ENCODE peak calls at places on chromosomes 5 and 9, in seven cellular contexts. P is CD8-positive, alpha-beta T cell; V is HL-60; X is HCT116; M is stomach; Y is Peyer's patch; O is pancreas. K is an unnamed sample.

GRCh38 chr5:38339446-38339845 is 81.1 kb downstream of the EGFLAM start:
- DNase-seq in V (no peak), O (no peak), X (no peak), Y (no peak), M (no peak), P (no peak), K (no peak)

GRCh38 chr9:69923972-69924371 is 103.4 kb downstream of the CFAP95 start:
- DNase-seq in O (no peak), X (no peak), V (no peak), P (no peak), Y (no peak), M (no peak), K (no peak)

GRCh38 chr9:83445703-83446102 is 92.5 kb downstream of the FRMD3 start:
- DNase-seq in Y (no peak), O (no peak), M (no peak), P (no peak), X (no peak), V (no peak), K (no peak)

GRCh38 chr5:94725142-94725541 is 106.7 kb downstream of the SLF1 start:
- DNase-seq in O (no peak), X (no peak), P (no peak), V (no peak), Y (no peak), M (no peak), K (no peak)

GRCh38 chr5:54912021-54912420 is 73.4 kb downstream of the ESM1 start:
- DNase-seq in Y (no peak), P (no peak), M (no peak), O (no peak), X (no peak), V (no peak), K (no peak)

GRCh38 chr9:112020680-112021596 is 124.3 kb downstream of the UGCG start:
- DNase-seq in P (no peak), X (peak), Y (no peak), O (no peak), M (no peak), V (no peak), K (peak)

GRCh38 chr9:38096238-38096805 is 27.3 kb upstream of the SHB start:
- DNase-seq in X (no peak), V (no peak), M (no peak), O (no peak), P (no peak), Y (no peak), K (peak)

GRCh38 chr5:180718810-180719453 is 20.9 kb downstream of the OR2Y1 start:
- DNase-seq in X (peak), Y (no peak), V (peak), O (no peak), M (no peak), P (peak), K (no peak)

GRCh38 chr9:124133752-124134151 is 122.2 kb downstream of the LHX2 start:
- DNase-seq in Y (peak), X (no peak), O (peak), V (peak), P (no peak), M (peak), K (no peak)

GRCh38 chr9:109313351-109313750 is 7.5 kb downstream of the EPB41L4B start:
- DNase-seq in O (no peak), V (no peak), P (no peak), X (no peak), Y (peak), M (no peak), K (no peak)
- H3K27ac ChIP-seq in O (peak), V (no peak), P (no peak), X (no peak), Y (peak), M (peak), K (no peak)

GRCh38 chr5:139232161-139232724 is 34.1 kb upstream of the SIL1 start:
- DNase-seq in P (no peak), M (no peak), X (no peak), Y (no peak), O (no peak), V (no peak), K (peak)
- H3K27ac ChIP-seq in P (no peak), M (no peak), X (peak), Y (no peak), O (no peak), V (no peak), K (peak)

GRCh38 chr9:133351908-133352634 is 4.1 kb downstream of the RPL7A start:
- DNase-seq in Y (no peak), V (peak), P (peak), X (no peak), M (no peak), O (no peak), K (no peak)

GRCh38 chr9:133351526-133351907 is 3.5 kb downstream of the RPL7A start:
- DNase-seq in M (no peak), P (no peak), X (no peak), V (no peak), O (no peak), Y (no peak), K (no peak)

GRCh38 chr9:133353548-133353947 is 2.7 kb downstream of the SURF1 start:
- DNase-seq in X (no peak), Y (no peak), O (no peak), M (no peak), V (no peak), P (no peak), K (no peak)

GRCh38 chr9:133354766-133355165 is 1.5 kb downstream of the SURF1 start:
- DNase-seq in X (no peak), M (no peak), P (no peak), Y (no peak), V (peak), O (no peak), K (no peak)

DNA sequence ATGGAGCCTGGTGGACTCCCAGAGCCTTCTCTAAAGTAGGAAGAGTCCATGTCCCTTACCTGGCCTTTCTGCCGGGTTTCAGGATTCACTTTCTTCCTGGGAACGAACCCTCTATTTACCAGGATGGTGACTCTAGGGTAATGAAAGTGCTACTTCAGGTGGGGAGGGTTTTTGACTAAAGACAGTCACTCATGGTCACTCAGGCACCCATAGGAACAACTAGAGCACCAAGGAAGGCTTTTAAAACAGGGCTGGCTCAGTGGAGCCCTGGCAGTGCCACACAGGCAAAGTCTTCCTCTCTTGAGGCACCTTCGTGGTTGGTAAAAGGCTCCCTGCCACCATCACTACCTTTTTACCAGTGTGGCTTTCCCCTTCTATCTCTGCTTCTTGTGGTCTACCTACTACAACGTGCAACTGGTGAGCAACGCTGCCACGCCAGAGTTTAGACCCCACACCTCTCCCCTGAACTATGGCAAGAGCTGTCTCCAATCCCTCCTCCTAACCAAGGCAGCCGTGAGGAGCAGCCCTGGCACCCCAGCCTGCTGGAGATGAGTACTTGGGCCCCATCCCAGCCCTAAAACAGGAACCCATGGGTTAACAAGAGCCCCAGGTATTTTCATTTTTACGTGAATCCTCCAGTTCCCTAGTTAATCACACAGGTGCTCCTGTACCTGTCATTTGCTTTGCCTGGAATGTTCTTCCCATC is 3.5 kb downstream of the SURF1 start:
- DNase-seq in O (no peak), P (no peak), V (no peak), X (no peak), Y (no peak), M (no peak), K (no peak)
- H3K27ac ChIP-seq in O (no peak), P (no peak), V (peak), X (peak), Y (no peak), M (no peak), K (peak)

GRCh38 chr5:169006878-169007790 is 293.8 kb downstream of the SLIT3 start:
- DNase-seq in Y (no peak), X (peak), O (no peak), M (no peak), P (no peak), V (no peak), K (peak)
- H3K27ac ChIP-seq in Y (no peak), X (peak), O (no peak), M (no peak), P (no peak), V (no peak), K (peak)

GRCh38 chr9:27183701-27184100 is 74.7 kb downstream of the TEK start:
- DNase-seq in O (no peak), X (no peak), P (no peak), Y (no peak), M (peak), V (no peak), K (no peak)
- H3K27ac ChIP-seq in O (no peak), X (no peak), P (no peak), Y (no peak), M (no peak), V (no peak), K (peak)

GRCh38 chr5:3597002-3597726 is 1.5 kb downstream of the IRX1 start:
- DNase-seq in V (no peak), X (no peak), P (no peak), Y (no peak), M (no peak), O (no peak), K (no peak)
- H3K27ac ChIP-seq in V (no peak), X (no peak), P (no peak), Y (no peak), M (no peak), O (no peak), K (no peak)

DNA sequence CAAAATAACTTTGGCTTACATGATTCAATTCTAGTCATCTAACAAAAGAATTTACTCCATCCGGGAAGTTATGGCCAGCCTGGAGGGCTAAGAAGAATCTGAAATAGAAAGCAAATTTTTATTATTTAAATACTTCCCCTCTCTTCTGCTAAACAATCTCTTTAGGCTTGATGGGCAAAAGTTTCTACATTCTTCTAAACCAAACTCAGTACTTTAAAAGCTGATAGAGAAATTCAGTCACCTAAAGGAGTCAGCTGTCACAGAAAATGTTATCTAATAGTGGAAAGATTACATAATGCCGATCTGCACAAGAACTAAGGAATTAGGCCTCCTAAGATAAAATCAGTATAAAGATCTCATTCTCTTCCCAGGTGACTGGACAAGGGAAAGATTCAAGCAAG is 32.4 kb downstream of the GNAQ start:
- DNase-seq in O (no peak), M (no peak), X (no peak), P (no peak), V (no peak), Y (no peak), K (no peak)
- H3K27ac ChIP-seq in O (peak), M (peak), X (no peak), P (no peak), V (no peak), Y (no peak), K (peak)

GRCh38 chr5:76403713-76403962 is 553 bp downstream of the IQGAP2 start:
- DNase-seq in X (no peak), Y (peak), P (no peak), O (no peak), M (no peak), V (no peak), K (no peak)
- H3K27ac ChIP-seq in X (no peak), Y (peak), P (peak), O (peak), M (peak), V (peak), K (no peak)

DNA sequence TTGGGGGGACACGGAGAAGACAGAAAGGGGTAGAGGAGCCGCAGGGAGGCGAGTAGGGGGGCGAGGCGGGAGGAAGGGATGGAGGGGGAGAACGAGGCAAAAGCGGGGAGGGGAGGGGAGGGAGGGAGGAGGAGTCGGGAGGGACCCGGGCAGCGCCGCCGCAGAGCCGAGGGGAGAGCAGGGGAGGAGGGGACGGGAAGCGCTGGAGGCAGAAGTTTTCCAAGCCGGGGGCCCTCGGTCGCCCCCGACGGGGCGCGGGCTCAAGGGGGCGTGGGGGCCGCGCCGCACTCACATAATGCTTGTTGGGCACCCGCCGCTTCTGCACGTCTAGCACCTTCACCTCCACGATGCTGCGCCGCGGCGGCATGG is 355 bp downstream of the SH3PXD2B start:
- DNase-seq in O (peak), X (no peak), Y (peak), V (no peak), M (no peak), P (no peak), K (no peak)
- H3K27ac ChIP-seq in O (peak), X (peak), Y (peak), V (no peak), M (peak), P (no peak), K (peak)

GRCh38 chr9:26175264-26175663 is 497.0 kb upstream of the TUSC1 start:
- DNase-seq in P (no peak), V (no peak), Y (no peak), M (no peak), X (no peak), O (no peak), K (no peak)
- H3K27ac ChIP-seq in P (no peak), V (no peak), Y (no peak), M (no peak), X (no peak), O (no peak), K (no peak)

K was measured in epithelial cell of prostate.